ENCODE peak calls at places on chromosomes 7 and 10, in four cellular contexts. One of them, this sample, is unnamed.

GRCh38 chr7:27170936-27171635 is 3.0 kb downstream of the HOXA10 start:
- DNase-seq in Kasumi-1: no peak
- DNase-seq in HEK293T: no peak
- DNase-seq in EH: peak; percentile 65
- DNase-seq in this sample: peak; percentile 2

GRCh38 chr7:132518102-132518838 is 58.0 kb downstream of the PLXNA4 start:
- DNase-seq in Kasumi-1: peak; percentile 48
- DNase-seq in HEK293T: peak; percentile 62
- DNase-seq in EH: peak; percentile 2
- DNase-seq in this sample: peak; percentile 48

GRCh38 chr10:58696736-58697135 is 184.1 kb downstream of the BICC1 start:
- DNase-seq in Kasumi-1: no peak
- DNase-seq in HEK293T: no peak
- DNase-seq in EH: peak; percentile 59
- DNase-seq in this sample: no peak

GRCh38 chr7:106604303-106604918 is 56.5 kb downstream of the CCDC71L start:
- DNase-seq in Kasumi-1: peak; percentile 20
- DNase-seq in HEK293T: no peak
- DNase-seq in EH: no peak
- DNase-seq in this sample: no peak

GRCh38 chr7:141590666-141591065 is 39.5 kb downstream of the AGK start:
- DNase-seq in Kasumi-1: no peak
- DNase-seq in HEK293T: no peak
- DNase-seq in EH: no peak
- DNase-seq in this sample: no peak

GRCh38 chr10:110279062-110279986 is 25.4 kb downstream of the SMNDC1 start:
- DNase-seq in Kasumi-1: peak; percentile 98
- DNase-seq in HEK293T: peak; percentile 64
- DNase-seq in EH: peak; percentile 68
- DNase-seq in this sample: peak; percentile 64

GRCh38 chr7:139619367-139619657 is 95.8 kb downstream of the CLEC2L start:
- DNase-seq in Kasumi-1: no peak
- DNase-seq in HEK293T: no peak
- DNase-seq in EH: peak; percentile 84
- DNase-seq in this sample: no peak

GRCh38 chr10:129114588-129114987 is 352.5 kb upstream of the MGMT start:
- DNase-seq in Kasumi-1: no peak
- DNase-seq in HEK293T: no peak
- DNase-seq in EH: no peak
- DNase-seq in this sample: no peak

GRCh38 chr10:31770307-31770902 is 158.2 kb downstream of the ARHGAP12 start:
- DNase-seq in Kasumi-1: peak; percentile 83
- DNase-seq in HEK293T: peak; percentile 56
- DNase-seq in EH: no peak
- DNase-seq in this sample: peak; percentile 57

This sample was measured in BE2C.